ENCODE peak calls at places on chromosomes 13 and 19, in five cellular contexts. I is stimulated activated CD8-positive, alpha-beta memory T cell treated with anti-CD3 and anti-CD28 coated beads, Interleukin-4, amount 100 ng/mL, for 24 hours; D is PC-3; N is retina; M is fibroblast of lung. E is an unnamed sample.

GRCh38 chr19:55289117-55289796 is 5.5 kb downstream of the BRSK1 start:
- DNase-seq in I (no peak), D (peak; percentile 30), N (no peak), M (no peak), E (no peak)

GRCh38 chr19:54606230-54606629 is 12.8 kb downstream of the LILRA1 start:
- DNase-seq in I (no peak), D (no peak), N (no peak), M (no peak), E (no peak)

GRCh38 chr19:45322311-45322710 is 364 bp downstream of the CKM start:
- DNase-seq in I (no peak), D (no peak), N (peak; percentile 69), M (no peak), E (peak; percentile 37)

GRCh38 chr19:35903550-35904179 is 1.3 kb downstream of the HCST start:
- DNase-seq in I (peak; percentile 78), D (peak; percentile 59), N (no peak), M (peak; percentile 51), E (peak; percentile 69)

GRCh38 chr13:21901772-21902708 is 231.2 kb downstream of the FGF9 start:
- DNase-seq in I (no peak), D (no peak), N (no peak), M (peak; percentile 2), E (no peak)

GRCh38 chr19:45400192-45400591 is 4.7 kb downstream of the PPP1R13L start:
- DNase-seq in I (no peak), D (no peak), N (no peak), M (no peak), E (no peak)

GRCh38 chr13:107476068-107476467 is 739.3 kb downstream of the LIG4 start:
- DNase-seq in I (no peak), D (no peak), N (no peak), M (no peak), E (no peak)

GRCh38 chr13:51523082-51523518 is 61.2 kb upstream of the WDFY2 start:
- DNase-seq in I (peak; percentile 9), D (peak; percentile 72), N (no peak), M (peak; percentile 63), E (no peak)

GRCh38 chr19:2047449-2048103 is 3.5 kb downstream of the MKNK2 start:
- DNase-seq in I (no peak), D (peak; percentile 15), N (no peak), M (peak; percentile 53), E (peak; percentile 4)

GRCh38 chr19:48925240-48925843 is 8.2 kb upstream of the DHDH start:
- DNase-seq in I (no peak), D (peak; percentile 67), N (no peak), M (peak; percentile 23), E (no peak)

GRCh38 chr13:76210262-76210661 is 574.1 kb downstream of the LMO7 start:
- DNase-seq in I (no peak), D (peak; percentile 29), N (no peak), M (peak; percentile 13), E (no peak)

GRCh38 chr13:42820450-42820849 is 39.1 kb downstream of the FAM216B start:
- DNase-seq in I (no peak), D (no peak), N (no peak), M (no peak), E (no peak)

GRCh38 chr13:48879854-48880253 is 95.9 kb upstream of the FNDC3A start:
- DNase-seq in I (no peak), D (no peak), N (no peak), M (no peak), E (no peak)

GRCh38 chr19:32819415-32820400 is 49.9 kb downstream of the SLC7A9 start:
- DNase-seq in I (no peak), D (no peak), N (no peak), M (no peak), E (no peak)

GRCh38 chr13:89115307-89115706 is 1444.1 kb downstream of the SLITRK5 start:
- DNase-seq in I (no peak), D (no peak), N (no peak), M (no peak), E (peak; percentile 2)

GRCh38 chr19:10888421-10888866 is 17.1 kb downstream of the CARM1 start:
- DNase-seq in I (no peak), D (no peak), N (peak; percentile 78), M (no peak), E (peak; percentile 73)

GRCh38 chr13:113141591-113141950 is 16.9 kb upstream of the PROZ start:
- DNase-seq in I (no peak), D (no peak), N (no peak), M (no peak), E (no peak)

GRCh38 chr19:3175761-3176714 is 2.5 kb upstream of the S1PR4 start:
- DNase-seq in I (no peak), D (peak; percentile 91), N (no peak), M (peak; percentile 39), E (no peak)

GRCh38 chr13:64680739-64681138 is 2549.4 kb downstream of the PCDH9 start:
- DNase-seq in I (no peak), D (no peak), N (no peak), M (no peak), E (no peak)

GRCh38 chr13:91045351-91046034 is 302.0 kb upstream of the MIR17HG start:
- DNase-seq in I (no peak), D (peak; percentile 33), N (peak; percentile 28), M (peak; percentile 29), E (peak; percentile 26)

E was measured in neural progenitor cell.